ENCODE peak calls at places on chromosomes 3 and 15, in seven cellular contexts. One of them, this sample, is unnamed.

GRCh38 chr3:80785475-80785874 is 976.0 kb downstream of the GBE1 start:
- DNase-seq in spleen: no peak
- DNase-seq in fibroblast of lung: no peak
- DNase-seq in AG04450: no peak
- DNase-seq in iPS DF 6.9: no peak
- DNase-seq in IMR-90: no peak
- DNase-seq in uterus: no peak
- DNase-seq in this sample: peak; percentile 67

GRCh38 chr3:72993391-72993790 is 3.2 kb upstream of the PPP4R2 start:
- DNase-seq in uterus: no peak
- DNase-seq in fibroblast of lung: no peak
- DNase-seq in IMR-90: no peak
- DNase-seq in iPS DF 6.9: no peak
- DNase-seq in spleen: no peak
- DNase-seq in AG04450: no peak
- DNase-seq in this sample: no peak

GRCh38 chr3:127925384-127925783 is 10.4 kb downstream of the KBTBD12 start:
- DNase-seq in iPS DF 6.9: no peak
- DNase-seq in IMR-90: no peak
- DNase-seq in spleen: no peak
- DNase-seq in fibroblast of lung: no peak
- DNase-seq in uterus: no peak
- DNase-seq in AG04450: no peak
- DNase-seq in this sample: no peak

GRCh38 chr3:110533089-110533488 is 538.5 kb upstream of the NECTIN3 start:
- DNase-seq in iPS DF 6.9: no peak
- DNase-seq in fibroblast of lung: no peak
- DNase-seq in AG04450: peak; percentile 10
- DNase-seq in IMR-90: peak; percentile 78
- DNase-seq in spleen: no peak
- DNase-seq in uterus: no peak
- DNase-seq in this sample: no peak

GRCh38 chr3:120451670-120452220 is 953 bp upstream of the FSTL1 start:
- DNase-seq in uterus: no peak
- DNase-seq in spleen: no peak
- DNase-seq in AG04450: no peak
- DNase-seq in IMR-90: no peak
- DNase-seq in fibroblast of lung: no peak
- DNase-seq in iPS DF 6.9: no peak
- DNase-seq in this sample: no peak

GRCh38 chr3:21795152-21795837 is 44.3 kb upstream of the ZNF385D start:
- DNase-seq in AG04450: no peak
- DNase-seq in fibroblast of lung: no peak
- DNase-seq in uterus: no peak
- DNase-seq in spleen: no peak
- DNase-seq in iPS DF 6.9: no peak
- DNase-seq in IMR-90: no peak
- DNase-seq in this sample: peak; percentile 92

GRCh38 chr3:122246214-122246613 is 62.7 kb downstream of the CASR start:
- DNase-seq in AG04450: no peak
- DNase-seq in uterus: no peak
- DNase-seq in spleen: no peak
- DNase-seq in fibroblast of lung: peak; percentile 57
- DNase-seq in IMR-90: peak; percentile 20
- DNase-seq in iPS DF 6.9: no peak
- DNase-seq in this sample: no peak

GRCh38 chr3:184765730-184766074 is 46.3 kb upstream of the VPS8 start:
- DNase-seq in iPS DF 6.9: no peak
- DNase-seq in fibroblast of lung: peak; percentile 24
- DNase-seq in IMR-90: peak; percentile 74
- DNase-seq in spleen: peak; percentile 50
- DNase-seq in AG04450: no peak
- DNase-seq in uterus: no peak
- DNase-seq in this sample: no peak

GRCh38 chr15:68704496-68705021 is 116.1 kb downstream of the ANP32A start:
- DNase-seq in spleen: peak; percentile 62
- DNase-seq in IMR-90: peak; percentile 20
- DNase-seq in iPS DF 6.9: no peak
- DNase-seq in AG04450: no peak
- DNase-seq in uterus: peak; percentile 44
- DNase-seq in fibroblast of lung: peak; percentile 27
- DNase-seq in this sample: peak; percentile 69

GRCh38 chr3:21484323-21485154 is 266.5 kb downstream of the ZNF385D start:
- DNase-seq in AG04450: peak; percentile 34
- DNase-seq in fibroblast of lung: peak; percentile 71
- DNase-seq in spleen: no peak
- DNase-seq in uterus: peak; percentile 47
- DNase-seq in iPS DF 6.9: peak; percentile 55
- DNase-seq in IMR-90: peak; percentile 62
- DNase-seq in this sample: peak; percentile 78

GRCh38 chr15:57878573-57878972 is 172.1 kb downstream of the POLR2M start:
- DNase-seq in iPS DF 6.9: no peak
- DNase-seq in IMR-90: no peak
- DNase-seq in spleen: no peak
- DNase-seq in AG04450: no peak
- DNase-seq in fibroblast of lung: peak; percentile 32
- DNase-seq in uterus: no peak
- DNase-seq in this sample: no peak

GRCh38 chr3:42803800-42804112 is 534 bp downstream of the HIGD1A start:
- DNase-seq in IMR-90: no peak
- DNase-seq in iPS DF 6.9: no peak
- DNase-seq in uterus: peak; percentile 33
- DNase-seq in fibroblast of lung: peak; percentile 29
- DNase-seq in AG04450: no peak
- DNase-seq in spleen: peak; percentile 89
- DNase-seq in this sample: peak; percentile 42

GRCh38 chr3:2958553-2958952 is 151.6 kb downstream of the IL5RA start:
- DNase-seq in fibroblast of lung: no peak
- DNase-seq in spleen: no peak
- DNase-seq in IMR-90: no peak
- DNase-seq in uterus: no peak
- DNase-seq in iPS DF 6.9: no peak
- DNase-seq in AG04450: no peak
- DNase-seq in this sample: no peak

GRCh38 chr3:125125822-125126245 is 70.0 kb upstream of the HEG1 start:
- DNase-seq in spleen: no peak
- DNase-seq in fibroblast of lung: peak; percentile 100
- DNase-seq in uterus: no peak
- DNase-seq in AG04450: peak; percentile 84
- DNase-seq in IMR-90: peak; percentile 95
- DNase-seq in iPS DF 6.9: no peak
- DNase-seq in this sample: no peak

GRCh38 chr15:79046691-79047404 is 43.7 kb downstream of the RASGRF1 start:
- DNase-seq in spleen: no peak
- DNase-seq in iPS DF 6.9: no peak
- DNase-seq in IMR-90: no peak
- DNase-seq in AG04450: no peak
- DNase-seq in uterus: no peak
- DNase-seq in fibroblast of lung: no peak
- DNase-seq in this sample: no peak

GRCh38 chr3:132569580-132569979 is 27.5 kb upstream of the ACKR4 start:
- DNase-seq in iPS DF 6.9: no peak
- DNase-seq in IMR-90: no peak
- DNase-seq in AG04450: no peak
- DNase-seq in uterus: no peak
- DNase-seq in spleen: no peak
- DNase-seq in fibroblast of lung: peak; percentile 50
- DNase-seq in this sample: no peak

GRCh38 chr3:56923546-56924224 is 121.9 kb upstream of the ARHGEF3 start:
- DNase-seq in AG04450: no peak
- DNase-seq in uterus: peak; percentile 52
- DNase-seq in IMR-90: peak; percentile 35
- DNase-seq in fibroblast of lung: peak; percentile 41
- DNase-seq in iPS DF 6.9: no peak
- DNase-seq in spleen: no peak
- DNase-seq in this sample: no peak

GRCh38 chr15:47411733-47412530 is 305.4 kb upstream of the SEMA6D start:
- DNase-seq in IMR-90: no peak
- DNase-seq in iPS DF 6.9: no peak
- DNase-seq in uterus: no peak
- DNase-seq in spleen: no peak
- DNase-seq in fibroblast of lung: peak; percentile 29
- DNase-seq in AG04450: no peak
- DNase-seq in this sample: peak; percentile 75

GRCh38 chr3:16697437-16698258 is 92.4 kb upstream of the DAZL start:
- DNase-seq in uterus: no peak
- DNase-seq in AG04450: no peak
- DNase-seq in iPS DF 6.9: no peak
- DNase-seq in spleen: peak; percentile 38
- DNase-seq in IMR-90: peak; percentile 1
- DNase-seq in fibroblast of lung: peak; percentile 14
- DNase-seq in this sample: no peak

GRCh38 chr3:46646700-46647099 is 34.4 kb downstream of the FAM240A start:
- DNase-seq in iPS DF 6.9: no peak
- DNase-seq in spleen: no peak
- DNase-seq in fibroblast of lung: peak; percentile 59
- DNase-seq in uterus: no peak
- DNase-seq in IMR-90: peak; percentile 89
- DNase-seq in AG04450: peak; percentile 43
- DNase-seq in this sample: no peak

GRCh38 chr3:143822374-143822773 is 25.9 kb downstream of the SLC9A9 start:
- DNase-seq in uterus: no peak
- DNase-seq in IMR-90: no peak
- DNase-seq in AG04450: no peak
- DNase-seq in iPS DF 6.9: no peak
- DNase-seq in fibroblast of lung: no peak
- DNase-seq in spleen: no peak
- DNase-seq in this sample: peak; percentile 8

GRCh38 chr3:143826296-143826695 is 22.0 kb downstream of the SLC9A9 start:
- DNase-seq in uterus: no peak
- DNase-seq in AG04450: no peak
- DNase-seq in iPS DF 6.9: no peak
- DNase-seq in spleen: no peak
- DNase-seq in IMR-90: no peak
- DNase-seq in fibroblast of lung: no peak
- DNase-seq in this sample: no peak

GRCh38 chr3:143827425-143827824 is 20.8 kb downstream of the SLC9A9 start:
- DNase-seq in AG04450: no peak
- DNase-seq in IMR-90: no peak
- DNase-seq in spleen: no peak
- DNase-seq in uterus: no peak
- DNase-seq in iPS DF 6.9: no peak
- DNase-seq in fibroblast of lung: no peak
- DNase-seq in this sample: no peak

GRCh38 chr3:143825513-143825912 is 22.8 kb downstream of the SLC9A9 start:
- DNase-seq in IMR-90: no peak
- DNase-seq in fibroblast of lung: no peak
- DNase-seq in iPS DF 6.9: no peak
- DNase-seq in AG04450: no peak
- DNase-seq in spleen: no peak
- DNase-seq in uterus: no peak
- DNase-seq in this sample: no peak

GRCh38 chr3:143824675-143825074 is 23.6 kb downstream of the SLC9A9 start:
- DNase-seq in spleen: no peak
- DNase-seq in IMR-90: no peak
- DNase-seq in AG04450: no peak
- DNase-seq in iPS DF 6.9: no peak
- DNase-seq in uterus: no peak
- DNase-seq in fibroblast of lung: no peak
- DNase-seq in this sample: no peak
- H3K27ac ChIP-seq in spleen: peak overlapping the region; percentile 77
- H3K27ac ChIP-seq in IMR-90: no peak overlapping the region
- H3K27ac ChIP-seq in AG04450: no peak overlapping the region
- H3K27ac ChIP-seq in iPS DF 6.9: no peak overlapping the region
- H3K27ac ChIP-seq in uterus: no peak overlapping the region
- H3K27ac ChIP-seq in fibroblast of lung: no peak overlapping the region
- H3K27ac ChIP-seq in this sample: no peak overlapping the region

GRCh38 chr15:33298631-33299030 is 12.1 kb upstream of the RYR3 start:
- DNase-seq in AG04450: no peak
- DNase-seq in uterus: no peak
- DNase-seq in iPS DF 6.9: no peak
- DNase-seq in fibroblast of lung: no peak
- DNase-seq in spleen: no peak
- DNase-seq in IMR-90: no peak
- DNase-seq in this sample: no peak
- H3K27ac ChIP-seq in AG04450: no peak overlapping the region
- H3K27ac ChIP-seq in uterus: no peak overlapping the region
- H3K27ac ChIP-seq in iPS DF 6.9: no peak overlapping the region
- H3K27ac ChIP-seq in fibroblast of lung: no peak overlapping the region
- H3K27ac ChIP-seq in spleen: no peak overlapping the region
- H3K27ac ChIP-seq in IMR-90: no peak overlapping the region
- H3K27ac ChIP-seq in this sample: no peak overlapping the region

GRCh38 chr3:67920311-67920710 is 265.9 kb upstream of the SUCLG2 start:
- DNase-seq in AG04450: no peak
- DNase-seq in IMR-90: no peak
- DNase-seq in uterus: no peak
- DNase-seq in iPS DF 6.9: no peak
- DNase-seq in spleen: no peak
- DNase-seq in fibroblast of lung: no peak
- DNase-seq in this sample: no peak

GRCh38 chr3:67920969-67921368 is 266.6 kb upstream of the SUCLG2 start:
- DNase-seq in IMR-90: no peak
- DNase-seq in fibroblast of lung: no peak
- DNase-seq in AG04450: no peak
- DNase-seq in uterus: no peak
- DNase-seq in spleen: no peak
- DNase-seq in iPS DF 6.9: no peak
- DNase-seq in this sample: no peak

GRCh38 chr3:67916353-67916752 is 261.9 kb upstream of the SUCLG2 start:
- DNase-seq in AG04450: no peak
- DNase-seq in IMR-90: no peak
- DNase-seq in spleen: no peak
- DNase-seq in fibroblast of lung: no peak
- DNase-seq in uterus: no peak
- DNase-seq in iPS DF 6.9: no peak
- DNase-seq in this sample: no peak
- H3K27ac ChIP-seq in AG04450: no peak overlapping the region
- H3K27ac ChIP-seq in IMR-90: no peak overlapping the region
- H3K27ac ChIP-seq in spleen: no peak overlapping the region
- H3K27ac ChIP-seq in fibroblast of lung: no peak overlapping the region
- H3K27ac ChIP-seq in uterus: no peak overlapping the region
- H3K27ac ChIP-seq in iPS DF 6.9: no peak overlapping the region
- H3K27ac ChIP-seq in this sample: no peak overlapping the region

GRCh38 chr15:74530771-74531143 is 10.3 kb upstream of the ARID3B start:
- DNase-seq in fibroblast of lung: no peak
- DNase-seq in uterus: no peak
- DNase-seq in IMR-90: no peak
- DNase-seq in iPS DF 6.9: no peak
- DNase-seq in spleen: no peak
- DNase-seq in AG04450: no peak
- DNase-seq in this sample: peak; percentile 71

GRCh38 chr15:74531144-74531811 is 9.7 kb upstream of the ARID3B start:
- DNase-seq in spleen: no peak
- DNase-seq in fibroblast of lung: peak; percentile 98
- DNase-seq in iPS DF 6.9: peak; percentile 63
- DNase-seq in AG04450: peak; percentile 89
- DNase-seq in uterus: no peak
- DNase-seq in IMR-90: peak; percentile 99
- DNase-seq in this sample: no peak

GRCh38 chr15:74525946-74526345 is 15.1 kb upstream of the ARID3B start:
- DNase-seq in fibroblast of lung: peak; percentile 84
- DNase-seq in AG04450: no peak
- DNase-seq in spleen: no peak
- DNase-seq in iPS DF 6.9: no peak
- DNase-seq in IMR-90: peak; percentile 90
- DNase-seq in uterus: no peak
- DNase-seq in this sample: no peak

GRCh38 chr15:74528876-74529275 is 12.1 kb upstream of the ARID3B start:
- DNase-seq in iPS DF 6.9: no peak
- DNase-seq in fibroblast of lung: no peak
- DNase-seq in AG04450: no peak
- DNase-seq in spleen: no peak
- DNase-seq in uterus: no peak
- DNase-seq in IMR-90: no peak
- DNase-seq in this sample: no peak

GRCh38 chr15:74529911-74530310 is 11.1 kb upstream of the ARID3B start:
- DNase-seq in spleen: no peak
- DNase-seq in IMR-90: peak; percentile 97
- DNase-seq in AG04450: peak; percentile 71
- DNase-seq in uterus: no peak
- DNase-seq in iPS DF 6.9: no peak
- DNase-seq in fibroblast of lung: peak; percentile 80
- DNase-seq in this sample: no peak
- H3K27ac ChIP-seq in spleen: no peak overlapping the region
- H3K27ac ChIP-seq in IMR-90: no peak overlapping the region
- H3K27ac ChIP-seq in AG04450: peak overlapping the region; percentile 61
- H3K27ac ChIP-seq in uterus: no peak overlapping the region
- H3K27ac ChIP-seq in iPS DF 6.9: no peak overlapping the region
- H3K27ac ChIP-seq in fibroblast of lung: no peak overlapping the region
- H3K27ac ChIP-seq in this sample: no peak overlapping the region